ENCODE peak calls at places on chromosomes 16 and 17, in seven cellular contexts. A is psoas muscle, K is Peyer's patch, I is foreskin fibroblast, E is esophagus muscularis mucosa, T is fibroblast of villous mesenchyme, N is endodermal cell. V is an unnamed sample.

GRCh38 chr17:29090746-29091395 is 47.9 kb downstream of the PIPOX start:
- DNase-seq in A (no peak), K (no peak), I (no peak), E (no peak), T (no peak), N (peak; percentile 78), V (no peak)

GRCh38 chr17:17672453-17673368 is 8.5 kb upstream of the RAI1 start:
- DNase-seq in A (peak; percentile 15), K (no peak), I (no peak), E (no peak), T (no peak), N (no peak), V (no peak)

GRCh38 chr17:36034127-36034526 is 16.4 kb upstream of the CCL23 start:
- DNase-seq in A (no peak), K (no peak), I (no peak), E (no peak), T (no peak), N (no peak), V (no peak)

GRCh38 chr16:82037251-82037650 is 2.2 kb downstream of the HSD17B2 start:
- DNase-seq in A (no peak), K (no peak), I (no peak), E (no peak), T (peak; percentile 69), N (no peak), V (no peak)

GRCh38 chr17:43411369-43411677 is 12.5 kb downstream of the ARL4D start:
- DNase-seq in A (no peak), K (no peak), I (no peak), E (no peak), T (no peak), N (no peak), V (no peak)

GRCh38 chr17:32483451-32484019 is 3.3 kb upstream of the CDK5R1 start:
- DNase-seq in A (peak; percentile 89), K (no peak), I (peak; percentile 45), E (no peak), T (peak; percentile 66), N (peak; percentile 96), V (no peak)

GRCh38 chr17:41329279-41329925 is 13.9 kb upstream of the KRTAP17-1 start:
- DNase-seq in A (no peak), K (no peak), I (peak; percentile 50), E (no peak), T (peak; percentile 51), N (peak; percentile 94), V (no peak)

GRCh38 chr17:16287563-16288027 is 65.7 kb downstream of the CENPV start:
- DNase-seq in A (no peak), K (peak; percentile 38), I (peak; percentile 74), E (no peak), T (peak; percentile 88), N (no peak), V (no peak)

GRCh38 chr16:67959520-67959919 is 8.9 kb downstream of the SLC12A4 start:
- DNase-seq in A (peak; percentile 89), K (no peak), I (peak; percentile 46), E (no peak), T (peak; percentile 82), N (no peak), V (no peak)

GRCh38 chr17:77233635-77234334 is 93.0 kb downstream of the SEC14L1 start:
- DNase-seq in A (no peak), K (no peak), I (peak; percentile 63), E (no peak), T (peak; percentile 76), N (peak; percentile 63), V (no peak)

GRCh38 chr17:44390250-44390649 is 801 bp upstream of the ITGA2B start:
- DNase-seq in A (no peak), K (no peak), I (no peak), E (no peak), T (no peak), N (no peak), V (no peak)

GRCh38 chr17:16516594-16517018 is 24.6 kb upstream of the LRRC75A start:
- DNase-seq in A (no peak), K (no peak), I (peak; percentile 62), E (no peak), T (peak; percentile 75), N (peak; percentile 84), V (no peak)

GRCh38 chr17:10119203-10120112 is 78.9 kb downstream of the GAS7 start:
- DNase-seq in A (no peak), K (peak; percentile 23), I (no peak), E (no peak), T (no peak), N (peak; percentile 98), V (no peak)

GRCh38 chr17:61536417-61536955 is 54.5 kb downstream of the NACA2 start:
- DNase-seq in A (no peak), K (no peak), I (no peak), E (no peak), T (peak; percentile 25), N (no peak), V (no peak)

GRCh38 chr16:85746431-85747227 is 4.3 kb downstream of the C16orf74 start:
- DNase-seq in A (no peak), K (peak; percentile 52), I (peak; percentile 49), E (no peak), T (no peak), N (peak; percentile 87), V (no peak)

GRCh38 chr16:72261127-72261526 is 89.2 kb upstream of the PMFBP1 start:
- DNase-seq in A (no peak), K (no peak), I (no peak), E (no peak), T (no peak), N (no peak), V (no peak)

GRCh38 chr17:35010093-35010492 is 29.8 kb downstream of the LIG3 start:
- DNase-seq in A (no peak), K (no peak), I (no peak), E (no peak), T (no peak), N (no peak), V (no peak)

GRCh38 chr16:23729503-23730424 is 16.7 kb upstream of the ERN2 start:
- DNase-seq in A (no peak), K (no peak), I (peak; percentile 27), E (no peak), T (peak; percentile 47), N (peak; percentile 78), V (no peak)

GRCh38 chr17:68906638-68907037 is 48.6 kb downstream of the ABCA8 start:
- DNase-seq in A (no peak), K (no peak), I (no peak), E (no peak), T (no peak), N (peak; percentile 61), V (no peak)

DNA sequence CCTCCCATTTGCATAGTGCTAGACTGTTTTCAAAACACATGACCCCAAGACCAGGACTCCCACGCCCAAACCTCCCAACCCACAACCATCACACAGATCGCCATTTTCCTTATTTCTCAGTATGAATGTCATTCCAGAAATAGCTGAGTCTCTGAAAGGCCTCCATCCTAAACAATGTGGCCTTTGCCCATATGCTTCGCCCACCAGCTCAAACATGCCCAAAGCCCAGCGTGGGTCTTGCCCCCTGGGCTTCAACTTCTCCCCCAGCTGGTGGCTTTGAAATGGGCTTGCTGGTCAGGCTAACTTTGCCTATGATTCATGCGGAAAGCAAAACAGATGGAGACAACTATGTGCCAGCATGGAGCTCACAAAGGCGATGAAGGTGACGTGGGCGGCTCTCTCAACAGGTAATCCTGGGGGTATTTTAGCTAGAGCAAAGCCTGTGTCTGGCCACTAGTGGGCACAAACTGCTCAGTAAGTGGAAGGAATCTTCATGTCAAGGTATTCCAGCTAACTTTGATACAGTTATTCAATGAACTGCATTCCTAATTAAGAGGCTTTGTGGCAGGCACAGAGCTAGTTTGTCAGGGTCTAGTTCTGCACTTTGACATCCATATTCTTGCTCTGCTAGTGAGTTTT is 17.1 kb downstream of the PMP22 start:
- DNase-seq in A (no peak), K (no peak), I (no peak), E (peak; percentile 66), T (no peak), N (peak; percentile 73), V (no peak)
- TF ChIP-seq CTCF in A (peak; percentile 38), K (no peak), I (peak; percentile 33), E (no peak), T (peak; percentile 50), N (peak; percentile 77), V (no peak)

DNA sequence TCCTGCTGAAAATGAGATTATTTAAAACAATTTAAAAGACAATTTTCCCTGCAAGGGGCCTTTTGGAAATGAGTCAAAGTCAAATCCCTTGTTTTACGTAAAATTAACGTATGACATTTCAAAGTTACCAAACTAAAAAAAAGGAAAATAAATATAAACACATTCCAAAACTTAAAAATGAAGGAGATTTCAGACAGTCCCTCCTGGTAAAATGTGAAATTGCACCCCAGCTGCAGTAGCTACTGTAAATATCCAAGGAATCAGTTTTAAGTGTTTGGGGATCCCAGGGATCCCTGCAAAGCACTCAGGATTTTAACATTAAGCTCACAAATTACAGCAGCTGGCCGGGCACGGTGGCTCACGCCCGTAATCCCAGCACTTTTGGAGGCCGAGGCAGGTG is 63.3 kb downstream of the NXN start:
- DNase-seq in A (no peak), K (no peak), I (no peak), E (no peak), T (no peak), N (no peak), V (no peak)
- TF ChIP-seq CTCF in A (no peak), K (no peak), I (peak; percentile 9), E (no peak), T (no peak), N (peak; percentile 59), V (no peak)

GRCh38 chr16:46621902-46622676 is 910 bp upstream of the SHCBP1 start:
- DNase-seq in A (no peak), K (no peak), I (no peak), E (no peak), T (no peak), N (no peak), V (no peak)

GRCh38 chr16:46620265-46621005 is 744 bp downstream of the SHCBP1 start:
- DNase-seq in A (no peak), K (no peak), I (no peak), E (no peak), T (peak; percentile 12), N (no peak), V (no peak)

GRCh38 chr16:46618516-46618915 is 2.7 kb downstream of the SHCBP1 start:
- DNase-seq in A (no peak), K (no peak), I (no peak), E (no peak), T (no peak), N (no peak), V (no peak)

GRCh38 chr16:46621006-46621629 is at the start of gene SHCBP1:
- DNase-seq in A (peak; percentile 88), K (peak; percentile 82), I (peak; percentile 84), E (peak; percentile 95), T (peak; percentile 88), N (peak; percentile 96), V (peak; percentile 64)
- TF ChIP-seq CTCF in A (no peak), K (no peak), I (no peak), E (no peak), T (no peak), N (no peak), V (no peak)

DNA sequence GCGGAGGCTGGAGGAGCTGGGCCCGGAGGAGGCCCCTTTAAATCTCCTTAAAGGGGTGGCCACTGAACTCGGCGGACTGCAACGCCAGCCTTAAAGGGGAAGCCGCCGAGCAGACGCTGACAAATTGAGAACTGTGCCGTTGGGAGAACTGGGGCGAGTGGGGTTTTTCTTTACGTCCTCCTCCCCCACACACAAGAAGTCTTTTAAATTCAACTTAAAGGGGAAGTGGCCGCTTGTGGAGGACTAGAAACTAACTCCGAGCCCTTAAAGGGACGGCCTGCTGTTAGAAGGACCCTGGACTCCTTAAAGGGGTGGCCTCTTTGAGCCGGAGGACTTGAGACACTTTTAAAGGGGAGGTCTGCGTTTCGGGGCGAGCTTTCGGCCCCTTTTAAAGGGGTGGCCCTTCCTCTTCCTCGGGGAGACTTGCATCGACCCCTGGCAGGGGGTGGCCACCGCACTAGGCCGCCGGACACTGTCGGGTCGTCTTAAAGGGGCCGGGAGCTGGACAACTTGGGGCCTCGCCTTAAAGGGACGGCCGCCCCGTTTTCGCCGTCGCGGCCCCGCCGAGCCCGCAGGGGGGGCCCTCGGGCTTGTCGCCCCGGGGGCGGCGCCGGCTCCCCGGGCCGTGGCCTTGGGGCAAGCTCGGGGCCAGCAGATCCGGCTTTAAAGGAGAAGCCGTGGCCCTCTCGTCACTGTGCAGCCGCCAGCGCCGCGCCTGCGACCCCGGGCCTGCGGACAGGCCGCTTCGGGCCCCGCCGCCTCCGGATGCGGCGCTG is 688 bp downstream of the FBRS start:
- DNase-seq in A (peak; percentile 93), K (peak; percentile 84), I (peak; percentile 97), E (peak; percentile 96), T (peak; percentile 99), N (peak; percentile 73), V (peak; percentile 85)
- TF ChIP-seq CTCF in A (no peak), K (peak; percentile 5), I (no peak), E (peak; percentile 14), T (no peak), N (peak; percentile 30), V (no peak)

V was measured in thoracic aorta.